ENCODE peak calls at places on chromosome 10, in seven cellular contexts. K is adrenal gland; Y is tibial artery; M is brain microvascular endothelial cell; L is cardiac muscle cell; D is psoas muscle; P is CD8-positive, alpha-beta T cell. G is an unnamed sample.

GRCh38 chr10:119090026-119090808 is 9.6 kb upstream of the EIF3A start:
- DNase-seq in L (no peak), M (no peak), D (no peak), K (no peak), P (peak; percentile 34), Y (no peak), G (peak; percentile 89)

GRCh38 chr10:74227697-74228424 is 76.8 kb downstream of the ADK start:
- DNase-seq in D (no peak), L (no peak), Y (no peak), M (peak; percentile 59), K (no peak), P (no peak), G (peak; percentile 56)

GRCh38 chr10:17512341-17513001 is 58.1 kb upstream of the ST8SIA6 start:
- DNase-seq in K (peak; percentile 55), P (no peak), Y (peak; percentile 49), M (peak; percentile 99), D (no peak), L (peak; percentile 3), G (no peak)

GRCh38 chr10:48608926-48609325 is 4.1 kb upstream of the ARHGAP22 start:
- DNase-seq in D (no peak), Y (no peak), M (no peak), K (no peak), L (no peak), P (no peak), G (no peak)

GRCh38 chr10:114576716-114577115 is 81.4 kb downstream of the ABLIM1 start:
- DNase-seq in Y (no peak), K (peak; percentile 42), M (no peak), P (no peak), D (no peak), L (no peak), G (no peak)

GRCh38 chr10:43226851-43227845 is 39.7 kb downstream of the RASGEF1A start:
- DNase-seq in L (no peak), M (no peak), D (peak; percentile 5), P (no peak), Y (peak; percentile 11), K (peak; percentile 19), G (no peak)

GRCh38 chr10:2887391-2888070 is 179.8 kb upstream of the PFKP start:
- DNase-seq in P (no peak), D (no peak), Y (no peak), L (no peak), K (no peak), M (no peak), G (no peak)

GRCh38 chr10:103833731-103834365 is 21.5 kb downstream of the SH3PXD2A start:
- DNase-seq in P (no peak), D (peak; percentile 47), K (peak; percentile 74), L (no peak), M (no peak), Y (peak; percentile 76), G (no peak)

GRCh38 chr10:14063531-14064317 is 267.0 kb downstream of the FRMD4A start:
- DNase-seq in K (peak; percentile 30), D (peak; percentile 41), M (peak; percentile 82), L (peak; percentile 44), P (no peak), Y (peak; percentile 44), G (no peak)

GRCh38 chr10:71427246-71427645 is 30.5 kb downstream of the CDH23 start:
- DNase-seq in L (no peak), P (no peak), K (no peak), D (no peak), M (no peak), Y (no peak), G (no peak)

GRCh38 chr10:62082270-62082669 is 180.8 kb downstream of the ARID5B start:
- DNase-seq in D (no peak), L (no peak), P (no peak), Y (no peak), K (no peak), M (no peak), G (no peak)
- H3K27ac ChIP-seq in D (peak overlapping the region; percentile 82), L (peak overlapping the region; percentile 64), P (no peak overlapping the region), Y (peak overlapping the region; percentile 73), K (peak overlapping the region; percentile 82), M (peak overlapping the region; percentile 96), G (peak overlapping the region; percentile 89)

GRCh38 chr10:61992059-61992460 is 90.6 kb downstream of the ARID5B start:
- DNase-seq in L (no peak), P (no peak), Y (no peak), K (peak; percentile 73), M (peak; percentile 46), D (no peak), G (no peak)

GRCh38 chr10:61994404-61995031 is 93.0 kb downstream of the ARID5B start:
- DNase-seq in D (no peak), M (no peak), P (no peak), Y (no peak), L (no peak), K (no peak), G (no peak)

GRCh38 chr10:61995093-61995492 is 93.6 kb downstream of the ARID5B start:
- DNase-seq in P (no peak), M (no peak), Y (no peak), K (no peak), D (no peak), L (no peak), G (no peak)

GRCh38 chr10:61992683-61993629 is 91.5 kb downstream of the ARID5B start:
- DNase-seq in P (peak; percentile 51), K (peak; percentile 62), D (no peak), L (no peak), M (peak; percentile 83), Y (peak; percentile 86), G (peak; percentile 90)

DNA sequence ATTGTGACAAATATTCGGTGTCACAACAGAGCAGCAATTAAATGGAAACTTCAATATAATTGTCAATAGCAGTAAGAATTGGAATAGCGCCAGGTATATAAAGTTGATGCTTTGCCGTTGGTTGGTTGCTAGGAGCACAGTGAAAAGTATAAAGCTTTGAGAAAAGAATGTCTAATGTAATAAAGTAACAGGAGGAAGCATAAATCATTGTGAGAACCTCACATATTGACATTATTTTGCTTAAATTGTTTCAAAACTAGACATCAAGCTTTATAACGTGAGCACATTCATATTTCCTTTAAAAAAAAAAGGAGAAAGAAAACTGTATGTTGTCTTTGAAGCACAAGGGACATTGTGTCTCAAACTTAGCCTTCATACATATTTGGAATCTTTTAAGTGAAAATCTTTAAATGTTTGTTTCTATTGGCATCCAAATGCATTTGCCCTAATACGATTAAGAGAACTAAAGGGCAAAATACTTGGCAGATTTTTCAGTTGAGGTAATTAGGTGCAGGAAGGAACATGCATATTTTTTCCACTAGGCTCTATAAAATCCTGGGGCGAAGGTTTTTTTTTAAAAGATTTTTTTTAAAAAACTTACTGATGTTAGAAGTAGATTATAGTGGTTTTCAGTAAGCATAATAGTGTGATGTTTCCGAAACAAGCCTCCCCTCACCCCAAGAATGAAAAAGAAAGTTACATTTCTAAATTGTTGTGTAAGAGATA is 92.3 kb downstream of the ARID5B start:
- DNase-seq in M (no peak), L (no peak), K (no peak), Y (no peak), D (no peak), P (no peak), G (peak; percentile 48)
- H3K4me3 ChIP-seq in M (no peak overlapping the region), L (no peak overlapping the region), K (no peak overlapping the region), Y (peak overlapping the region; percentile 25), D (peak overlapping the region; percentile 46), P (no peak overlapping the region), G (peak overlapping the region; percentile 87)

DNA sequence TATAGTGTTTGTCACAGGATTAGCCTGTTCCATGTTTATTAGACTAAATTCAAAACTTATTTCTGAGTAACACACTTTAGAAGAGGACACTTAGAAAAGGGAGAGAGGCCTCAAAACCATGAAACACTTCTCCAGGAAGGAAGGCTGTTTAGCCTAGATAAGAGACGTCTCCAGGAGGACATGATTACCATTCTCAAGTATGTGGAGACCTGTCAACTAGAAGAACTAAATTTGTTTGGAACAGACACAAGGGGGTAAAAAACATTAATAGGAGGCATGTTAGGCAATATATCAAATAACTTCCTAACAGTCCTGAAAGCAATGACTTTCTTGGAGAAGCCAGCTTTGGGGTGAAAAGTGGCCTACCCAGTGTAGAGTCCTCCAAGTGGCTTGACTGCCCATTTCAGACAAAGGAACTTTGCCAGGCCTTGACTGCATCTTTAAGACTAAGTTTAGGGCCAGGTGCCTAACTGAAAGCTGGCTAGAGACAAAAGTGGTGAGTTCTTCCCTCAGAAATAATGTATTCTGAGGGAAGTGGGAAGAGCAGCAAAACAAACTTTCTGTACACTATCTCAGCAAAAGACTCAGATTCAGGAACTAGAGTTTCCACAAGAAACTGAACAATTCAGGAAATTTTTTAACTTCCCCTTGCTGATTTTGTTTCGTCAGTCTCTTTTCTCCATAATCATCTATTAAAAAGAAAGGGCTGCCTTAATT is 11.8 kb downstream of the NCOA4 start:
- DNase-seq in Y (no peak), M (peak; percentile 26), L (no peak), D (no peak), P (no peak), K (no peak), G (no peak)
- H3K27ac ChIP-seq in Y (no peak overlapping the region), M (peak overlapping the region; percentile 59), L (peak overlapping the region; percentile 86), D (peak overlapping the region; percentile 13), P (no peak overlapping the region), K (peak overlapping the region; percentile 78), G (no peak overlapping the region)

GRCh38 chr10:122140941-122141623 is 130.0 kb upstream of the BTBD16 start:
- DNase-seq in K (peak; percentile 92), Y (peak; percentile 96), L (no peak), M (peak; percentile 93), D (peak; percentile 94), P (no peak), G (no peak)
- H3K4me3 ChIP-seq in K (no peak overlapping the region), Y (no peak overlapping the region), L (no peak overlapping the region), M (no peak overlapping the region), D (no peak overlapping the region), P (no peak overlapping the region), G (no peak overlapping the region)

DNA sequence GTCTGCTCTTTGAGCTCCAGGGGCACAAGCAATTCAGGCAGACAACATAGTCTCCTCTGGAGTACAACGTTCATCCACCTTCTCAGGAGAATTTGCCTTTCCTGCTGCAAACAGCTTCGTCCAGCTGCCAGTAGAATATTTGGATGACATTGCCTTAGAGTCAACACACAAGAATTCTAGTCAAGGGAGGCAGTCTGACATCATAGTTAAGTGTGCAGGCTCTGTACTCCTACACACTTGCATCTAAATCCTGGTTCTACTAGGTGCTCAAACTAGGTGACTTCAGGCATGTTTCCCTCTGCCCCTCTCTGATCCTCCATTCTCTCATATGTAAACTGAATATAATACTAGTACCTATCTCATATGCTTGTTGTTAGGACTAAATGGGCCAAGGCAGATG is 314.8 kb downstream of the HPSE2 start:
- DNase-seq in L (no peak), K (no peak), M (peak; percentile 0), D (no peak), P (no peak), Y (no peak), G (no peak)
- H3K27ac ChIP-seq in L (peak overlapping the region; percentile 46), K (no peak overlapping the region), M (no peak overlapping the region), D (no peak overlapping the region), P (no peak overlapping the region), Y (no peak overlapping the region), G (no peak overlapping the region)

GRCh38 chr10:81862596-81862995 is 12.4 kb upstream of the NRG3 start:
- DNase-seq in P (no peak), L (no peak), K (no peak), D (peak; percentile 7), Y (no peak), M (no peak), G (no peak)

GRCh38 chr10:81866753-81867152 is 8.2 kb upstream of the NRG3 start:
- DNase-seq in M (peak; percentile 84), L (no peak), Y (no peak), K (peak; percentile 31), P (no peak), D (no peak), G (no peak)

GRCh38 chr10:81863771-81864170 is 11.2 kb upstream of the NRG3 start:
- DNase-seq in M (no peak), K (no peak), P (no peak), L (no peak), D (no peak), Y (no peak), G (no peak)

GRCh38 chr10:81870472-81870871 is 4.5 kb upstream of the NRG3 start:
- DNase-seq in P (no peak), M (no peak), L (no peak), K (no peak), D (no peak), Y (no peak), G (no peak)

GRCh38 chr10:81865581-81865980 is 9.4 kb upstream of the NRG3 start:
- DNase-seq in L (no peak), P (no peak), K (no peak), M (no peak), Y (no peak), D (no peak), G (no peak)
- H3K4me3 ChIP-seq in L (no peak overlapping the region), P (no peak overlapping the region), K (no peak overlapping the region), M (no peak overlapping the region), Y (no peak overlapping the region), D (no peak overlapping the region), G (no peak overlapping the region)